ENCODE peak calls at places on chromosomes 11 and 22, in four cellular contexts. Q is omental fat pad, B is fibroblast of the conjunctiva, M is H54. A is an unnamed sample.

GRCh38 chr11:61728940-61729219 is 23.6 kb upstream of the MYRF start:
- DNase-seq in B (no peak), Q (no peak), M (peak; percentile 95), A (no peak)

GRCh38 chr22:20586403-20586745 is 79.0 kb downstream of the MED15 start:
- DNase-seq in Q (no peak), B (no peak), M (no peak), A (no peak)

GRCh38 chr11:71212871-71213559 is 39.4 kb downstream of the SHANK2 start:
- DNase-seq in M (no peak), Q (no peak), B (no peak), A (no peak)

GRCh38 chr11:71488968-71489265 is 35.9 kb downstream of the NADSYN1 start:
- DNase-seq in Q (no peak), M (no peak), B (no peak), A (no peak)

GRCh38 chr11:126485021-126485781 is 129.7 kb downstream of the ST3GAL4 start:
- DNase-seq in Q (no peak), B (no peak), M (no peak), A (peak; percentile 21)

GRCh38 chr11:10594407-10594806 is 25.9 kb upstream of the LYVE1 start:
- DNase-seq in M (no peak), B (no peak), Q (no peak), A (no peak)

GRCh38 chr22:38953091-38953490 is 4.3 kb upstream of the APOBEC3A start:
- DNase-seq in M (no peak), Q (no peak), B (no peak), A (no peak)

GRCh38 chr11:20444537-20444936 is 57.0 kb downstream of the PRMT3 start:
- DNase-seq in Q (no peak), B (no peak), M (no peak), A (no peak)

GRCh38 chr11:20178976-20179375 is 18.7 kb upstream of the DBX1 start:
- DNase-seq in M (no peak), B (no peak), Q (no peak), A (no peak)

GRCh38 chr22:37212174-37212906 is at the start of gene SSTR3:
- DNase-seq in B (no peak), M (no peak), Q (no peak), A (peak; percentile 18)

GRCh38 chr11:44578279-44578678 is 12.8 kb downstream of the CD82 start:
- DNase-seq in B (no peak), Q (no peak), M (no peak), A (no peak)

GRCh38 chr22:29314074-29314473 is 1.4 kb downstream of the RASL10A start:
- DNase-seq in M (no peak), B (no peak), Q (no peak), A (no peak)

GRCh38 chr22:22403771-22404170 is 104.8 kb downstream of the ZNF280B start:
- DNase-seq in M (no peak), B (no peak), Q (no peak), A (no peak)

GRCh38 chr11:19276859-19277808 is 36.4 kb upstream of the E2F8 start:
- DNase-seq in B (no peak), Q (no peak), M (peak; percentile 61), A (no peak)

GRCh38 chr11:80365315-80365714 is 924.5 kb upstream of the TENM4 start:
- DNase-seq in M (no peak), B (no peak), Q (no peak), A (no peak)

GRCh38 chr11:15710593-15711260 is 596.0 kb downstream of the INSC start:
- DNase-seq in M (no peak), B (no peak), Q (no peak), A (no peak)

GRCh38 chr11:112844530-112844929 is 116.7 kb upstream of the NCAM1 start:
- DNase-seq in Q (no peak), M (no peak), B (no peak), A (peak; percentile 20)

GRCh38 chr22:41563051-41563711 is 2.4 kb downstream of the CSDC2 start:
- DNase-seq in M (peak; percentile 52), B (no peak), Q (no peak), A (no peak)

GRCh38 chr22:46596032-46596441 is 24.1 kb upstream of the GRAMD4 start:
- DNase-seq in M (no peak), B (no peak), Q (no peak), A (peak; percentile 45)

GRCh38 chr11:62400760-62401159 is 18.1 kb upstream of the SCGB1A1 start:
- DNase-seq in M (peak; percentile 80), B (peak; percentile 85), Q (no peak), A (peak; percentile 45)

GRCh38 chr11:8082391-8083087 is 1.5 kb downstream of the TUB start:
- DNase-seq in M (no peak), Q (no peak), B (no peak), A (peak; percentile 34)

GRCh38 chr11:130653838-130654601 is 205.6 kb downstream of the ADAMTS15 start:
- DNase-seq in M (no peak), B (peak; percentile 65), Q (no peak), A (peak; percentile 78)

GRCh38 chr11:19802773-19803293 is 90.2 kb downstream of the NAV2 start:
- DNase-seq in M (no peak), B (no peak), Q (no peak), A (no peak)

GRCh38 chr22:35043932-35044319 is 22.0 kb upstream of the ISX start:
- DNase-seq in B (no peak), M (no peak), Q (no peak), A (no peak)

GRCh38 chr11:13391217-13391616 is 71.8 kb downstream of the BTBD10 start:
- DNase-seq in Q (no peak), M (no peak), B (no peak), A (no peak)

GRCh38 chr11:63991558-63991957 is 5.3 kb downstream of the OTUB1 start:
- DNase-seq in B (no peak), Q (no peak), M (no peak), A (no peak)

GRCh38 chr11:123546515-123546914 is 107.9 kb downstream of the SCN3B start:
- DNase-seq in Q (no peak), M (no peak), B (no peak), A (no peak)

GRCh38 chr11:35304393-35304790 is 115.0 kb downstream of the SLC1A2 start:
- DNase-seq in M (no peak), Q (no peak), B (peak; percentile 55), A (no peak)

GRCh38 chr11:80241766-80242165 is 800.9 kb upstream of the TENM4 start:
- DNase-seq in M (no peak), Q (no peak), B (no peak), A (no peak)

GRCh38 chr11:1546536-1547466 is 25.3 kb downstream of the DUSP8 start:
- DNase-seq in Q (no peak), M (peak; percentile 89), B (no peak), A (peak; percentile 92)

GRCh38 chr11:46896719-46897406 is 21.5 kb downstream of the LRP4 start:
- DNase-seq in M (no peak), Q (no peak), B (no peak), A (no peak)

GRCh38 chr11:64869571-64870175 is 8.7 kb downstream of the EHD1 start:
- DNase-seq in M (no peak), B (no peak), Q (no peak), A (no peak)

GRCh38 chr11:2725367-2726300 is 25.8 kb upstream of the KCNQ1OT1 start:
- DNase-seq in B (peak; percentile 85), M (no peak), Q (no peak), A (no peak)

GRCh38 chr11:114892381-114893197 is 214.3 kb downstream of the NXPE2 start:
- DNase-seq in M (peak; percentile 6), Q (no peak), B (no peak), A (no peak)

GRCh38 chr11:99911116-99911515 is 776.0 kb upstream of the ARHGAP42 start:
- DNase-seq in M (no peak), Q (no peak), B (no peak), A (no peak)

GRCh38 chr11:32433249-32434115 is 1.9 kb downstream of the WT1 start:
- DNase-seq in M (no peak), Q (no peak), B (no peak), A (no peak)

GRCh38 chr22:49052023-49052538 is 775.6 kb downstream of the BRD1 start:
- DNase-seq in M (no peak), B (no peak), Q (no peak), A (no peak)